ENCODE peak calls at places on chromosomes 7 and 10, in four cellular contexts. J is mesenchymal stem cell; B is neural crest cell; T is naive thymus-derived CD8-positive, alpha-beta T cell. Z is an unnamed sample.

GRCh38 chr10:2303169-2303568 is 565.8 kb upstream of the ADARB2 start:
- DNase-seq in T (no peak), J (no peak), B (no peak), Z (no peak)

GRCh38 chr10:50421026-50421719 is 169.9 kb upstream of the ASAH2 start:
- DNase-seq in T (no peak), J (peak; percentile 44), B (no peak), Z (peak; percentile 43)

GRCh38 chr7:37230221-37230620 is 218.4 kb downstream of the ELMO1 start:
- DNase-seq in J (no peak), T (no peak), B (no peak), Z (no peak)

GRCh38 chr10:34244787-34245484 is 570.2 kb downstream of the PARD3 start:
- DNase-seq in T (no peak), J (peak; percentile 77), B (no peak), Z (peak; percentile 40)

GRCh38 chr7:157432541-157432956 is 95.7 kb downstream of the DNAJB6 start:
- DNase-seq in T (no peak), B (peak; percentile 46), J (peak; percentile 50), Z (peak; percentile 86)

GRCh38 chr10:21334891-21335696 is 190.4 kb downstream of the SKIDA1 start:
- DNase-seq in T (no peak), B (no peak), J (peak; percentile 93), Z (peak; percentile 94)

GRCh38 chr7:106916689-106917088 is 51.6 kb downstream of the PIK3CG start:
- DNase-seq in B (no peak), J (no peak), T (no peak), Z (no peak)

GRCh38 chr7:140676303-140676702 is 3.6 kb downstream of the ADCK2 start:
- DNase-seq in B (no peak), J (no peak), T (no peak), Z (no peak)

GRCh38 chr10:30059209-30060107 is at the start of gene JCAD:
- DNase-seq in T (peak; percentile 55), J (peak; percentile 58), B (peak; percentile 67), Z (no peak)

GRCh38 chr10:76711374-76711997 is 926.1 kb downstream of the KCNMA1 start:
- DNase-seq in J (no peak), B (no peak), T (no peak), Z (no peak)

GRCh38 chr7:2802504-2803341 is 41.4 kb downstream of the GNA12 start:
- DNase-seq in J (peak; percentile 83), B (no peak), T (no peak), Z (no peak)

GRCh38 chr7:79719216-79719615 is 265.7 kb upstream of the MAGI2 start:
- DNase-seq in T (no peak), B (no peak), J (no peak), Z (no peak)